ENCODE peak calls at places on chromosome 11, in four cellular contexts. D is fibroblast of lung, B is AG04450, R is kidney. L is an unnamed sample.
A peak's percentile ranks its signal among the peaks of the same experiment; 100 is the strongest.

GRCh38 chr11:96426356-96427103 is 36.7 kb downstream of the JRKL start:
- DNase-seq in D (peak; percentile 72), B (peak; percentile 21), R (no peak), L (peak; percentile 75)

GRCh38 chr11:13907678-13908077 is 54.8 kb upstream of the SPON1 start:
- DNase-seq in D (no peak), B (no peak), R (no peak), L (no peak)

GRCh38 chr11:13984616-13985474 is 22.3 kb downstream of the SPON1 start:
- DNase-seq in D (peak; percentile 89), R (no peak), B (peak; percentile 81), L (peak; percentile 16)

GRCh38 chr11:57644748-57645715 is 4.7 kb downstream of the YPEL4 start:
- DNase-seq in R (peak; percentile 91), B (no peak), D (peak; percentile 77), L (peak; percentile 78)

GRCh38 chr11:57150454-57150917 is 31.3 kb upstream of the LRRC55 start:
- DNase-seq in R (no peak), D (peak; percentile 13), B (no peak), L (peak; percentile 10)

GRCh38 chr11:116855413-116855812 is 18.0 kb upstream of the APOA1 start:
- DNase-seq in R (no peak), B (no peak), D (no peak), L (no peak)

GRCh38 chr11:72962084-72962483 is 147.9 kb downstream of the ATG16L2 start:
- DNase-seq in B (no peak), D (peak; percentile 85), R (no peak), L (peak; percentile 76)

GRCh38 chr11:82960000-82960778 is 58.7 kb downstream of the DDIAS start:
- DNase-seq in B (no peak), D (no peak), R (no peak), L (no peak)

GRCh38 chr11:36010010-36010740 is 66.3 kb downstream of the LDLRAD3 start:
- DNase-seq in D (peak; percentile 80), B (no peak), R (no peak), L (peak; percentile 49)

GRCh38 chr11:2743427-2744110 is 43.8 kb upstream of the KCNQ1OT1 start:
- DNase-seq in R (peak; percentile 63), D (no peak), B (no peak), L (no peak)

GRCh38 chr11:36090351-36091245 is 146.7 kb downstream of the LDLRAD3 start:
- DNase-seq in R (no peak), D (no peak), B (no peak), L (no peak)

GRCh38 chr11:116615211-116615865 is 157.4 kb downstream of the BUD13 start:
- DNase-seq in R (no peak), B (no peak), D (no peak), L (no peak)

GRCh38 chr11:57154718-57155117 is 27.0 kb upstream of the LRRC55 start:
- DNase-seq in R (no peak), B (no peak), D (peak; percentile 7), L (peak; percentile 8)

GRCh38 chr11:117392001-117392690 is 64.5 kb downstream of the CEP164 start:
- DNase-seq in D (no peak), R (no peak), B (no peak), L (no peak)

GRCh38 chr11:1881442-1882264 is 10.0 kb downstream of the PRR33 start:
- DNase-seq in D (no peak), B (no peak), R (peak; percentile 75), L (no peak)

GRCh38 chr11:14094481-14095037 is 132.0 kb downstream of the SPON1 start:
- DNase-seq in R (no peak), B (no peak), D (no peak), L (no peak)

GRCh38 chr11:20154381-20154780 is 5.9 kb downstream of the DBX1 start:
- DNase-seq in B (no peak), D (no peak), R (no peak), L (no peak)

GRCh38 chr11:109423860-109424190 is 1.8 kb downstream of the C11orf87 start:
- DNase-seq in B (no peak), D (no peak), R (peak; percentile 47), L (no peak)
- TF ChIP-seq CTCF in B (no peak), D (no peak), R (no peak), L (no peak)

DNA sequence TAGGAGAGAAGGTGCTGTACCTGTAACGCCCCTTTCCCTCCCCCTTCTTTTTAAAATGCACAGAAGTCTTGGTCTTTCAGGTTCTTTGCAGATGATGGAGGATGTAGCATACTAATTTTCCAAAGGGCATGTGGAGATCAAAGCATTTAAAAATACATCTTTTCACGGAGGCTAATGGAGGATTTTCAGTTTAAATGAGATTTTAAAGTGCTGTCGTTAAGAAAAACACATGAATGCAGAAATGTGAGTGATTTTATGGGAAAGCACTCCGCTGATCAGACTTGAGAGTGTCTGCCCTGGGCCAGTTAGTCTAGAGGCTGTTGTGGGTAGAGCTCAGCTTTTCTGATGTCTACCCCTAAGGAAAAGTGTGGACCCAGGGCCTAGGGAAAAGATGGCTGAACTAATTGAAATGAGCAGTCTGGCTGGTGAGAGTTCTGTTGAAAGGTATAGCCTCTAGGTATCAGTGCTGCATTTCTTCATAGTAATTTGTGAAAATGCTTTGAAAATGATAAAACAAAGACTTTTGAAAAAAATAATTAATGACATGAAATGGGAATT is 2.5 kb downstream of the AMOTL1 start:
- DNase-seq in R (no peak), B (no peak), D (no peak), L (no peak)
- H3K4me3 ChIP-seq in R (peak overlapping the region; percentile 82), B (peak overlapping the region; percentile 95), D (peak overlapping the region; percentile 83), L (no peak overlapping the region)

GRCh38 chr11:75524576-75525432 is 937 bp downstream of the GDPD5 start:
- DNase-seq in B (no peak), R (peak; percentile 84), D (no peak), L (no peak)

GRCh38 chr11:75527130-75527529 is 1.4 kb upstream of the GDPD5 start:
- DNase-seq in R (no peak), B (no peak), D (no peak), L (no peak)

GRCh38 chr11:75526192-75526541 is 426 bp upstream of the GDPD5 start:
- DNase-seq in B (no peak), R (no peak), D (no peak), L (no peak)

GRCh38 chr11:75523811-75524401 is 1.8 kb downstream of the GDPD5 start:
- DNase-seq in D (no peak), R (no peak), B (no peak), L (no peak)

GRCh38 chr11:75525433-75526191 is at the start of gene GDPD5:
- DNase-seq in B (no peak), D (peak; percentile 60), R (peak; percentile 94), L (peak; percentile 79)
- TF ChIP-seq CTCF in B (peak; percentile 42), D (peak; percentile 14), R (peak; percentile 66), L (peak; percentile 13)

DNA sequence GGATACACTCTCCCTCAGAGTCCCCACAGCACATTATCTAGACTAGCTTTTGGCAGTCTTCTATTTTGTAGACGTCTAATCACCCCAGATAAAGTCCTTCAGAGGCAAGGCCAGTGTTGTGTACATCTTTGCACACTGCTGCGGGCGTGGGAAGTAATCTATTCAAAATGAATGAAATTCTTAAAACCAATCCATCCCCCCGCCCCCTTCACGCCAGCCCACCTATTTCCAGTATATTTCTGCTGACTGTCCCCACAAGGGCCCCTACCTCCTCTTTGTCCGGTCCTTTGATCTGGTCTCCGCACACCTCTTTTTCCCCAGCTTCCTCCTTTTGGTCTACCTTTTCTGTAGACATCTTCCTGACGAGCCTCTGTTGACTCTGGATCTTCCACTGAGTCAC is 383 bp downstream of the BSCL2 start:
- DNase-seq in R (no peak), D (no peak), B (no peak), L (no peak)
- H3K4me3 ChIP-seq in R (peak overlapping the region; percentile 67), D (peak overlapping the region; percentile 49), B (no peak overlapping the region), L (peak overlapping the region; percentile 43)

GRCh38 chr11:10747733-10748132 is 3.3 kb upstream of the CTR9 start:
- DNase-seq in R (no peak), D (no peak), B (no peak), L (no peak)
- TF ChIP-seq CTCF in R (no peak), D (no peak), B (no peak), L (no peak)

GRCh38 chr11:33016654-33017053 is 976 bp downstream of the DEPDC7 start:
- DNase-seq in D (no peak), R (no peak), B (no peak), L (no peak)
- H3K4me3 ChIP-seq in D (peak overlapping the region; percentile 76), R (peak overlapping the region; percentile 47), B (peak overlapping the region; percentile 77), L (peak overlapping the region; percentile 61)

GRCh38 chr11:129828301-129828836 is 12.7 kb downstream of the TMEM45B start:
- DNase-seq in R (no peak), B (no peak), D (no peak), L (peak; percentile 38)
- TF ChIP-seq CTCF in R (no peak), B (no peak), D (no peak), L (no peak)

DNA sequence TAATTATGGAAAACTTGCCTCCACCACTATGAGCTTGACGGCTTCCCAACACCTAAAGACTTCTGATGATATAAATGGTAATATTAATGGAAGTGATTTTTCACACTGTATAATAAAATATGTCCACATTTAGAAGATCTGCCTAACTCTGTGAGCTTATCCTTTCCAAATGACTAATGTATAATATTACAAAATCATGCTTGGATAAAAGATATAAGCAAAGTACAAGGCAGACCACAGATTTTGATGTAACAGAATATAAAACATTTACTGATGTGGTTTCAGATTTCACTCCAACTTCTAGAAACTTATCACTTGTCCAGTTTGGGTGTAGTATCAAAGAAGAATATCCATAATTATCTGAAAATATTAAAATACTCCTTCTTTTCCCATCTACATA is 36.9 kb downstream of the GALNT18 start:
- DNase-seq in D (peak; percentile 47), B (no peak), R (no peak), L (no peak)
- H3K4me3 ChIP-seq in D (no peak overlapping the region), B (no peak overlapping the region), R (no peak overlapping the region), L (no peak overlapping the region)

GRCh38 chr11:129375731-129376657 is at the start of gene BARX2:
- DNase-seq in B (peak; percentile 11), R (peak; percentile 80), D (peak; percentile 71), L (peak; percentile 66)
- TF ChIP-seq CTCF in B (peak; percentile 53), R (peak; percentile 29), D (peak; percentile 70), L (peak; percentile 52)